ENCODE peak calls at places on chromosome 12, in nine cellular contexts. A, N, X, P, M, S, Z, V and Q are unnamed samples. For H3K4me1, the result is how much of the 10 kb centered on the place peaks cover.

GRCh38 chr12:10205251-10205807 is 7.3 kb upstream of the GABARAPL1 start:
- DNase-seq in X (no peak), Z (no peak), V (peak), M (no peak), N (no peak), A (no peak), P (no peak), S (no peak), Q (no peak)

GRCh38 chr12:79557690-79558315 is 133.0 kb downstream of the PAWR start:
- DNase-seq in N (no peak), Z (no peak), S (no peak), V (no peak), X (no peak), P (no peak), M (no peak), A (no peak), Q (no peak)

GRCh38 chr12:43332977-43333649 is 218.9 kb downstream of the ADAMTS20 start:
- DNase-seq in A (no peak), M (no peak), X (no peak), V (peak), S (no peak), N (no peak), P (no peak), Z (no peak), Q (no peak)

GRCh38 chr12:58026892-58027891 is 85.8 kb downstream of the ATP23 start:
- DNase-seq in P (peak), M (no peak), A (no peak), Z (no peak), V (no peak), S (no peak), X (no peak), N (no peak), Q (no peak)

GRCh38 chr12:125169451-125169850 is 104.2 kb downstream of the AACS start:
- DNase-seq in M (no peak), A (no peak), N (no peak), P (no peak), S (no peak), X (no peak), Z (no peak), V (no peak), Q (no peak)

GRCh38 chr12:113601656-113602263 is 130.1 kb upstream of the LHX5 start:
- DNase-seq in A (no peak), Z (no peak), S (no peak), N (no peak), P (no peak), V (peak), M (no peak), X (peak), Q (no peak)

GRCh38 chr12:62269464-62270228 is 9.4 kb downstream of the USP15 start:
- DNase-seq in V (no peak), P (no peak), S (no peak), M (no peak), Z (no peak), N (no peak), A (no peak), X (no peak), Q (no peak)

GRCh38 chr12:56326533-56326932 is 7.3 kb downstream of the PAN2 start:
- DNase-seq in N (no peak), V (no peak), M (no peak), P (no peak), Z (no peak), X (no peak), S (no peak), A (no peak), Q (no peak)

GRCh38 chr12:111757361-111758119 is 9.2 kb upstream of the ALDH2 start:
- DNase-seq in S (no peak), N (peak), P (peak), M (no peak), X (peak), Z (no peak), V (no peak), A (no peak), Q (no peak)

GRCh38 chr12:8123124-8123888 is at the start of gene CLEC4A:
- DNase-seq in M (no peak), X (no peak), V (no peak), S (no peak), P (no peak), N (no peak), Z (no peak), A (no peak), Q (no peak)

GRCh38 chr12:22787557-22787956 is 162.6 kb downstream of the ETNK1 start:
- DNase-seq in A (no peak), P (no peak), V (no peak), M (peak), N (no peak), Z (no peak), S (no peak), X (no peak), Q (no peak)

GRCh38 chr12:54981796-54982195 is 2.8 kb downstream of the TESPA1 start:
- DNase-seq in N (peak), X (no peak), M (no peak), Z (no peak), A (no peak), P (no peak), S (no peak), V (no peak), Q (no peak)

GRCh38 chr12:51837286-51837685 is 11.2 kb downstream of the FIGNL2 start:
- DNase-seq in M (no peak), N (no peak), X (peak), V (no peak), Z (no peak), P (no peak), A (no peak), S (no peak), Q (no peak)

GRCh38 chr12:98998697-98999299 is 353.7 kb downstream of the APAF1 start:
- DNase-seq in X (peak), A (no peak), V (peak), M (no peak), N (peak), Z (peak), S (no peak), P (no peak), Q (peak)

DNA sequence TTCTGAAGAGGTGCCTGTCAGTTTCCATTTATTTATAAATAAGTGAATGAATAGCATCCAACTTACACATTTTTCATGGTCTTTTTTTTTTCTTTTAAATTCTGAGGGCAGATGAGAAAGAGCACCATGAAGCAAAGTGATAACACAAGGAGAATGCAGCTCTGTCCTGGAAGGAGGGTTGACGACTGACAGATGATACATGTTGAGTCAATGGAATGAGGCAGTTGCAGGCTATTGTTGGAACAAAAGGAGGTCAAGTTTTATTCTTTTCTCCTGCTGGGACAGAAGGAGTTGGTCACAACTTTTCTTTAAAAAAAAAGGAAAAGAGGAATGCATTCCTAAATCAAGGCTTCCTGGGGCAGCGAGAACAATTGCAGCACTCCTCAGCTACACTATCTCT is 119.9 kb upstream of the PLEKHG7 start:
- DNase-seq in M (no peak), N (no peak), P (no peak), V (no peak), Z (no peak), A (no peak), X (peak), S (no peak), Q (no peak)
- H3K4me3 ChIP-seq in M (no peak), N (no peak), P (no peak), V (no peak), Z (no peak), A (no peak), X (no peak), S (no peak), Q (no peak)

GRCh38 chr12:64582111-64582510 is 28.2 kb upstream of the RASSF3 start:
- DNase-seq in A (no peak), Z (no peak), V (no peak), S (no peak), M (no peak), X (no peak), N (no peak), P (no peak), Q (no peak)

GRCh38 chr12:64582862-64583261 is 27.4 kb upstream of the RASSF3 start:
- DNase-seq in A (no peak), X (no peak), P (no peak), N (no peak), Z (no peak), M (no peak), S (no peak), V (no peak), Q (no peak)

GRCh38 chr12:64583395-64584172 is 26.7 kb upstream of the RASSF3 start:
- DNase-seq in N (peak), X (no peak), Z (no peak), V (peak), P (no peak), M (no peak), A (no peak), S (no peak), Q (peak)

GRCh38 chr12:64585085-64585484 is 25.2 kb upstream of the RASSF3 start:
- DNase-seq in P (no peak), V (no peak), X (no peak), Z (no peak), S (no peak), N (no peak), M (no peak), A (no peak), Q (no peak)

GRCh38 chr12:64584173-64584555 is 26.1 kb upstream of the RASSF3 start:
- DNase-seq in M (no peak), V (no peak), P (no peak), S (no peak), A (no peak), Z (no peak), N (no peak), X (no peak), Q (no peak)
- H3K27ac ChIP-seq in M (no peak), V (no peak), P (peak), S (no peak), A (no peak), Z (no peak), N (no peak), X (no peak), Q (peak)

DNA sequence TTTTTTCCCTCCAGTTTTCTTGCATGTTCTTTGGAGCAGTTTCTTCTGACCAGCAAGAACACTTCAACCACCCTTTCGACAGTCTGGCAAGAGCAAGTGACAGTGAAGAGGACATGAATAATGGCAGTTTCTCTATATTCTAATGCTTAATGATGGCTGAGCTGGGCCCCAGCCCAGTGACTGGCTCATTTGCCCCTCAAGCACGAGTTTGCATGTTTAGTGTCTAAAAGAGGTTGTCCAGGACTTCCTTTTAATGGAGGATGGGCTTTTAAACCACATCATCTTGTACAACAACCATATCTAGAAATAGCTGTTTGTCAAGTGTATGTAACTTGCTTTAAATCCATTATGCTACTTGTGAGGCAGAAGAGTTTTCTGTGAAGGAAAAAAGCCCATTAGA is 28.4 kb downstream of the RAD9B start:
- DNase-seq in P (no peak), Z (no peak), M (no peak), X (no peak), N (no peak), S (no peak), V (no peak), A (no peak), Q (no peak)
- H3K4me1 ChIP-seq in P (under half), Z (under half), M (under half), X (under half), N (under half), S (under half), V (under half), A (under half), Q (under half)

DNA sequence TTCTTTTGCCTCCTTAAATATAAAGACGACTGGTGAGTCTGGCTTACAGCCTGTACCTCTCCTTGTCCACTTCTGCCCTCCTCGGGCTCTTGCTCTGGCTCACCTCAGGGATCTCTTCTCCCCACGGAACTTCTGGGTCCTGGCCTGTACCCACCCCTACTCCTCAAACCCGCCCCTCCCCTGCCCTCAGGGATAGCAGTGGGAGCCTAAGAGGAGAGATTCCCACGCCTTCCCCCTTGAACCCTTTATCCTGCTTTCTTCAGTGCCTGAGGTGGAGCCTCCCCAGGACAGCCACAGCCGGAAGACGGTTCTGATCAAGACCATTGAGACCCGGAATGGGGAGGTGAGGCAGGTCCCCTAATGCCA is 2.7 kb downstream of the PRPH start:
- DNase-seq in S (no peak), P (no peak), N (no peak), V (no peak), Z (no peak), A (no peak), M (no peak), X (no peak), Q (no peak)
- H3K4me3 ChIP-seq in S (no peak), P (peak), N (no peak), V (no peak), Z (peak), A (peak), M (no peak), X (peak), Q (no peak)

GRCh38 chr12:95738024-95738611 is 52.4 kb downstream of the NTN4 start:
- DNase-seq in P (no peak), V (no peak), S (no peak), Z (no peak), X (no peak), N (no peak), M (no peak), A (no peak), Q (no peak)
- H3K27ac ChIP-seq in P (peak), V (no peak), S (no peak), Z (no peak), X (no peak), N (no peak), M (peak), A (no peak), Q (no peak)

GRCh38 chr12:94644141-94644575 is 6.2 kb downstream of the TMCC3 start:
- DNase-seq in A (no peak), Z (no peak), X (no peak), P (no peak), N (peak), S (no peak), V (peak), M (no peak), Q (no peak)
- H3K4me1 ChIP-seq in A (half or more), Z (under half), X (under half), P (under half), N (under half), S (under half), V (under half), M (under half), Q (under half)

GRCh38 chr12:109998904-109999648 is at the start of gene ANKRD13A:
- DNase-seq in N (peak), V (peak), P (peak), M (peak), Z (peak), A (peak), S (peak), X (peak), Q (peak)

GRCh38 chr12:109996483-109996853 is 300 bp upstream of the GIT2 start:
- DNase-seq in V (no peak), S (no peak), A (no peak), N (no peak), Z (no peak), P (no peak), M (no peak), X (no peak), Q (no peak)

GRCh38 chr12:109998241-109998903 is 858 bp upstream of the ANKRD13A start:
- DNase-seq in M (no peak), P (no peak), V (peak), X (no peak), N (peak), Z (no peak), S (no peak), A (no peak), Q (no peak)

GRCh38 chr12:109995703-109996482 is at the start of gene GIT2:
- DNase-seq in Z (peak), S (peak), N (peak), M (peak), V (peak), X (peak), A (peak), P (peak), Q (peak)

GRCh38 chr12:109997393-109997792 is 1.2 kb upstream of the GIT2 start:
- DNase-seq in P (no peak), M (no peak), S (no peak), X (no peak), V (no peak), Z (no peak), N (no peak), A (no peak), Q (no peak)
- H3K4me3 ChIP-seq in P (no peak), M (no peak), S (no peak), X (no peak), V (no peak), Z (no peak), N (no peak), A (no peak), Q (no peak)

DNA sequence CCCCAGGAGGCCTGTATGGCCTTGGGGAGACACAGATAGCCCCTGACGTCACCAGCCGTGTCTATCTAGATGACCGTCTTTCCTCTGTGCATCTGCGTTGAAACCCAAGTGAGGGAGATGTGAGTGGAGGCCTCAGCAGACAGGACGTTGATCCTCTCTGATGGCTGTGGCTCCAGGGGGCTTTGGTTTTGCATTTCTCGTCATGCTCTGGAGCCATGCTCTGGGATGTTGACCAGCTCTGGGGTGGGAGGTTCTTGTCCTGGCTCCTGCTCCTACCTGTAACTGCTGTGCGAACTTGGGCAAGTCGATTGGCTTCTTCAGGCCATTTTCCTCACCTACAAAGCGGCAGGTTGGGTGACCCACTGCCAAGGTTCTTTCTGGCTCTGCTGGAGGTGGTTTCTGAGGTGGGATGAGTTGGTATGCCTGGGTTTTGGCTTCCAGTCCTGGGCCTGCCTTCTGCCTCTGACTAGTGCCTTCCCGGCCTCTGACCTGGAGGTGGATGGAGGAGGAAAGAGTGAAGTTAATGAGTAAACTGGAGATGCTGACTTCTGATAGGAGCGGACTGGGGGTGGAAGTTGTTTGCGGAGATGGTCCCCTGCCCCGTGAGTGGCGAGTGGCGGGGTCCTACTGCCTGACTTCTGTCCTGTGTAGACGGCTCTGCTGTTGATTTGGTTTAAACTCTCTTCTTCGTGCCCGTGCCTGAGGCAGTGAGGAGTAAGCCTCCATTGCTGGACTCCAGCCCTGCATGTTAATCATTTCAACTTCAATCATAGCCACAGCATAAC is 8.4 kb downstream of the TSPAN9 start:
- DNase-seq in V (no peak), M (no peak), X (no peak), P (no peak), A (no peak), N (no peak), S (no peak), Z (no peak), Q (no peak)
- H3K27ac ChIP-seq in V (no peak), M (no peak), X (no peak), P (peak), A (peak), N (no peak), S (no peak), Z (no peak), Q (no peak)